ENCODE peak calls at places on chromosomes 12 and 14, in seven cellular contexts. T is amygdala, K is COR-L47, B is astrocyte of the hippocampus, Z is hypothalamus, H is colonic mucosa, G is Right ventricle myocardium inferior. Q is an unnamed sample.

GRCh38 chr12:107254258-107254856 is 161.0 kb upstream of the CRY1 start:
- DNase-seq in T (no peak), K (no peak), B (no peak), Z (no peak), H (no peak), G (no peak), Q (no peak)

GRCh38 chr14:78974691-78975090 is 804.5 kb downstream of the NRXN3 start:
- DNase-seq in T (no peak), K (no peak), B (peak; percentile 43), Z (no peak), H (no peak), G (no peak), Q (no peak)

GRCh38 chr14:76961631-76962302 is 66.7 kb downstream of the IRF2BPL start:
- DNase-seq in T (peak; percentile 15), K (peak; percentile 62), B (peak; percentile 98), Z (peak; percentile 62), H (peak; percentile 91), G (peak; percentile 90), Q (peak; percentile 57)

GRCh38 chr12:27969901-27970390 is 2.6 kb downstream of the PTHLH start:
- DNase-seq in T (no peak), K (no peak), B (peak; percentile 95), Z (no peak), H (peak; percentile 40), G (peak; percentile 71), Q (peak; percentile 54)

GRCh38 chr12:121214855-121215745 is 5.2 kb downstream of the P2RX4 start:
- DNase-seq in T (no peak), K (no peak), B (peak; percentile 74), Z (no peak), H (peak; percentile 67), G (no peak), Q (no peak)

GRCh38 chr14:50060871-50061663 is 55.3 kb downstream of the VCPKMT start:
- DNase-seq in T (no peak), K (peak; percentile 15), B (peak; percentile 84), Z (no peak), H (peak; percentile 48), G (no peak), Q (peak; percentile 42)

GRCh38 chr12:570237-570925 is 92.9 kb downstream of the NINJ2 start:
- DNase-seq in T (no peak), K (no peak), B (peak; percentile 91), Z (no peak), H (peak; percentile 84), G (peak; percentile 86), Q (peak; percentile 37)

GRCh38 chr14:93946104-93946503 is 19.0 kb downstream of the FAM181A start:
- DNase-seq in T (no peak), K (no peak), B (no peak), Z (no peak), H (no peak), G (no peak), Q (no peak)

GRCh38 chr12:103852498-103852992 is 11.5 kb upstream of the NT5DC3 start:
- DNase-seq in T (no peak), K (peak; percentile 92), B (peak; percentile 44), Z (no peak), H (no peak), G (no peak), Q (no peak)

GRCh38 chr12:25843976-25844375 is 114.5 kb upstream of the RASSF8 start:
- DNase-seq in T (no peak), K (no peak), B (no peak), Z (no peak), H (no peak), G (no peak), Q (no peak)

GRCh38 chr12:58787021-58787760 is 133.1 kb downstream of the LRIG3 start:
- DNase-seq in T (no peak), K (no peak), B (no peak), Z (no peak), H (no peak), G (no peak), Q (peak; percentile 18)

GRCh38 chr12:67517181-67517887 is 131.2 kb upstream of the DYRK2 start:
- DNase-seq in T (no peak), K (peak; percentile 62), B (peak; percentile 88), Z (no peak), H (peak; percentile 32), G (no peak), Q (no peak)

GRCh38 chr12:43292699-43293098 is 259.3 kb downstream of the ADAMTS20 start:
- DNase-seq in T (no peak), K (no peak), B (no peak), Z (no peak), H (no peak), G (no peak), Q (no peak)

GRCh38 chr14:106141242-106142220 is 615.1 kb downstream of the TMEM121 start:
- DNase-seq in T (no peak), K (no peak), B (no peak), Z (no peak), H (no peak), G (no peak), Q (no peak)

GRCh38 chr12:4116251-4117111 is 157.1 kb upstream of the CCND2 start:
- DNase-seq in T (no peak), K (no peak), B (peak; percentile 88), Z (no peak), H (peak; percentile 68), G (no peak), Q (no peak)

GRCh38 chr12:84596276-84596675 is 316.3 kb downstream of the SLC6A15 start:
- DNase-seq in T (no peak), K (no peak), B (no peak), Z (no peak), H (no peak), G (no peak), Q (no peak)

GRCh38 chr12:43848786-43849185 is 12.9 kb downstream of the TMEM117 start:
- DNase-seq in T (no peak), K (no peak), B (no peak), Z (no peak), H (no peak), G (no peak), Q (no peak)

GRCh38 chr12:47346251-47347019 is 266.7 kb upstream of the AMIGO2 start:
- DNase-seq in T (no peak), K (no peak), B (no peak), Z (no peak), H (no peak), G (no peak), Q (no peak)

GRCh38 chr12:132529899-132530298 is 39.9 kb downstream of the FBRSL1 start:
- DNase-seq in T (no peak), K (no peak), B (no peak), Z (no peak), H (no peak), G (no peak), Q (no peak)

GRCh38 chr12:50732591-50732990 is 31.3 kb upstream of the ATF1 start:
- DNase-seq in T (no peak), K (no peak), B (peak; percentile 83), Z (no peak), H (no peak), G (no peak), Q (no peak)

GRCh38 chr12:61610143-61610542 is 650.1 kb upstream of the USP15 start:
- DNase-seq in T (no peak), K (no peak), B (no peak), Z (no peak), H (no peak), G (no peak), Q (no peak)

GRCh38 chr12:67352682-67353081 is 83.5 kb downstream of the CAND1 start:
- DNase-seq in T (no peak), K (no peak), B (no peak), Z (no peak), H (no peak), G (no peak), Q (no peak)

GRCh38 chr12:2358986-2359658 is 306.3 kb downstream of the CACNA1C start:
- DNase-seq in T (no peak), K (no peak), B (no peak), Z (no peak), H (no peak), G (no peak), Q (no peak)

GRCh38 chr12:128288896-128289295 is 21.9 kb downstream of the TMEM132C start:
- DNase-seq in T (no peak), K (no peak), B (no peak), Z (no peak), H (no peak), G (no peak), Q (no peak)

GRCh38 chr12:118052324-118053070 is 8.5 kb downstream of the WSB2 start:
- DNase-seq in T (no peak), K (no peak), B (peak; percentile 98), Z (peak; percentile 40), H (peak; percentile 89), G (peak; percentile 76), Q (no peak)

GRCh38 chr12:1369942-1370620 is 224.3 kb downstream of the FBXL14 start:
- DNase-seq in T (no peak), K (no peak), B (no peak), Z (no peak), H (no peak), G (no peak), Q (no peak)

GRCh38 chr14:20578325-20578724 is 9.5 kb downstream of the RNASE11 start:
- DNase-seq in T (no peak), K (no peak), B (no peak), Z (no peak), H (no peak), G (no peak), Q (no peak)

GRCh38 chr12:93622485-93622884 is 50.0 kb downstream of the SOCS2 start:
- DNase-seq in T (no peak), K (no peak), B (peak; percentile 77), Z (no peak), H (no peak), G (no peak), Q (no peak)

GRCh38 chr14:22210906-22211305 is 378.1 kb downstream of the DAD1 start:
- DNase-seq in T (no peak), K (no peak), B (no peak), Z (no peak), H (no peak), G (no peak), Q (no peak)

GRCh38 chr14:77051101-77051500 is 22.6 kb upstream of the IRF2BPL start:
- DNase-seq in T (no peak), K (no peak), B (peak; percentile 28), Z (no peak), H (no peak), G (peak; percentile 90), Q (no peak)

GRCh38 chr14:77543240-77543551 is 44.6 kb upstream of the ISM2 start:
- DNase-seq in T (no peak), K (no peak), B (peak; percentile 8), Z (no peak), H (no peak), G (no peak), Q (no peak)

GRCh38 chr12:51401900-51402299 is 10.7 kb upstream of the GALNT6 start:
- DNase-seq in T (no peak), K (no peak), B (no peak), Z (no peak), H (no peak), G (no peak), Q (no peak)

GRCh38 chr12:19177754-19178153 is 48.2 kb downstream of the PLEKHA5 start:
- DNase-seq in T (no peak), K (no peak), B (peak; percentile 20), Z (no peak), H (no peak), G (no peak), Q (no peak)

GRCh38 chr12:50425859-50426258 is 25.2 kb downstream of the LARP4 start:
- DNase-seq in T (no peak), K (no peak), B (no peak), Z (no peak), H (no peak), G (no peak), Q (no peak)

GRCh38 chr12:6953417-6954315 is 2.5 kb downstream of the PTPN6 start:
- DNase-seq in T (no peak), K (no peak), B (peak; percentile 59), Z (peak; percentile 42), H (peak; percentile 72), G (peak; percentile 84), Q (no peak)

GRCh38 chr14:105299654-105300541 is 903 bp downstream of the BRF1 start:
- DNase-seq in T (no peak), K (no peak), B (no peak), Z (no peak), H (peak; percentile 47), G (peak; percentile 79), Q (no peak)

Q was measured in HEK293T.